ENCODE peak calls at places on chromosomes 5 and 9, in six cellular contexts. One of them, this sample, is unnamed.
A peak's percentile ranks its signal among the peaks of the same experiment; 100 is the strongest.

GRCh38 chr5:90558344-90559192 is at the start of gene ADGRV1:
- DNase-seq in GM12878: no peak
- DNase-seq in A549: peak; percentile 54
- DNase-seq in endothelial cell of umbilical vein: peak; percentile 12
- DNase-seq in HepG2: peak; percentile 9
- DNase-seq in K562: peak; percentile 75
- DNase-seq in this sample: no peak

GRCh38 chr9:131394464-131395026 is 659 bp downstream of the PRRC2B start:
- DNase-seq in GM12878: no peak
- DNase-seq in A549: no peak
- DNase-seq in endothelial cell of umbilical vein: peak; percentile 53
- DNase-seq in HepG2: no peak
- DNase-seq in K562: peak; percentile 85
- DNase-seq in this sample: peak; percentile 63

GRCh38 chr9:110835404-110835803 is 166.8 kb downstream of the MUSK start:
- DNase-seq in GM12878: no peak
- DNase-seq in A549: peak; percentile 62
- DNase-seq in endothelial cell of umbilical vein: no peak
- DNase-seq in HepG2: peak; percentile 3
- DNase-seq in K562: no peak
- DNase-seq in this sample: no peak

GRCh38 chr5:6995115-6995514 is 281.9 kb downstream of the TENT4A start:
- DNase-seq in GM12878: no peak
- DNase-seq in A549: no peak
- DNase-seq in endothelial cell of umbilical vein: no peak
- DNase-seq in HepG2: no peak
- DNase-seq in K562: no peak
- DNase-seq in this sample: no peak

GRCh38 chr5:1324719-1325190 is 20.1 kb downstream of the CLPTM1L start:
- DNase-seq in GM12878: no peak
- DNase-seq in A549: no peak
- DNase-seq in endothelial cell of umbilical vein: no peak
- DNase-seq in HepG2: no peak
- DNase-seq in K562: no peak
- DNase-seq in this sample: no peak

GRCh38 chr9:90974007-90974406 is 172.4 kb downstream of the SYK start:
- DNase-seq in GM12878: no peak
- DNase-seq in A549: no peak
- DNase-seq in endothelial cell of umbilical vein: no peak
- DNase-seq in HepG2: no peak
- DNase-seq in K562: no peak
- DNase-seq in this sample: no peak

GRCh38 chr9:70113403-70114022 is 69.9 kb downstream of the MAMDC2 start:
- DNase-seq in GM12878: no peak
- DNase-seq in A549: peak; percentile 64
- DNase-seq in endothelial cell of umbilical vein: peak; percentile 70
- DNase-seq in HepG2: peak; percentile 23
- DNase-seq in K562: peak; percentile 36
- DNase-seq in this sample: peak; percentile 37

GRCh38 chr5:32225445-32225844 is 51.3 kb upstream of the GOLPH3 start:
- DNase-seq in GM12878: no peak
- DNase-seq in A549: peak; percentile 53
- DNase-seq in endothelial cell of umbilical vein: no peak
- DNase-seq in HepG2: peak; percentile 38
- DNase-seq in K562: no peak
- DNase-seq in this sample: no peak

GRCh38 chr5:81525690-81526089 is 131.8 kb upstream of the ACOT12 start:
- DNase-seq in GM12878: no peak
- DNase-seq in A549: peak; percentile 6
- DNase-seq in endothelial cell of umbilical vein: no peak
- DNase-seq in HepG2: no peak
- DNase-seq in K562: no peak
- DNase-seq in this sample: peak; percentile 12

GRCh38 chr9:87112656-87113055 is 165.3 kb upstream of the GAS1 start:
- DNase-seq in GM12878: no peak
- DNase-seq in A549: no peak
- DNase-seq in endothelial cell of umbilical vein: no peak
- DNase-seq in HepG2: no peak
- DNase-seq in K562: no peak
- DNase-seq in this sample: no peak

GRCh38 chr5:122500245-122501086 is 188.4 kb downstream of the SNCAIP start:
- DNase-seq in GM12878: no peak
- DNase-seq in A549: peak; percentile 56
- DNase-seq in endothelial cell of umbilical vein: peak; percentile 49
- DNase-seq in HepG2: peak; percentile 26
- DNase-seq in K562: peak; percentile 25
- DNase-seq in this sample: peak; percentile 30

GRCh38 chr9:71783120-71783523 is 14.8 kb upstream of the CEMIP2 start:
- DNase-seq in GM12878: no peak
- DNase-seq in A549: peak; percentile 49
- DNase-seq in endothelial cell of umbilical vein: no peak
- DNase-seq in HepG2: peak; percentile 45
- DNase-seq in K562: no peak
- DNase-seq in this sample: no peak

GRCh38 chr9:79469164-79469563 is 102.6 kb upstream of the TLE4 start:
- DNase-seq in GM12878: no peak
- DNase-seq in A549: no peak
- DNase-seq in endothelial cell of umbilical vein: peak; percentile 3
- DNase-seq in HepG2: no peak
- DNase-seq in K562: no peak
- DNase-seq in this sample: no peak

GRCh38 chr5:157473383-157474370 is 13.7 kb downstream of the NIPAL4 start:
- DNase-seq in GM12878: no peak
- DNase-seq in A549: no peak
- DNase-seq in endothelial cell of umbilical vein: no peak
- DNase-seq in HepG2: no peak
- DNase-seq in K562: no peak
- DNase-seq in this sample: peak; percentile 31

GRCh38 chr9:38047301-38048251 is 21.5 kb downstream of the SHB start:
- DNase-seq in GM12878: no peak
- DNase-seq in A549: peak; percentile 94
- DNase-seq in endothelial cell of umbilical vein: peak; percentile 90
- DNase-seq in HepG2: peak; percentile 99
- DNase-seq in K562: peak; percentile 60
- DNase-seq in this sample: peak; percentile 23

GRCh38 chr5:6792376-6792775 is 79.1 kb downstream of the TENT4A start:
- DNase-seq in GM12878: no peak
- DNase-seq in A549: no peak
- DNase-seq in endothelial cell of umbilical vein: no peak
- DNase-seq in HepG2: no peak
- DNase-seq in K562: no peak
- DNase-seq in this sample: no peak

GRCh38 chr5:107251151-107251550 is 419.6 kb downstream of the EFNA5 start:
- DNase-seq in GM12878: no peak
- DNase-seq in A549: no peak
- DNase-seq in endothelial cell of umbilical vein: no peak
- DNase-seq in HepG2: no peak
- DNase-seq in K562: no peak
- DNase-seq in this sample: no peak

GRCh38 chr9:13570521-13570974 is 291.1 kb upstream of the MPDZ start:
- DNase-seq in GM12878: no peak
- DNase-seq in A549: no peak
- DNase-seq in endothelial cell of umbilical vein: peak; percentile 59
- DNase-seq in HepG2: no peak
- DNase-seq in K562: no peak
- DNase-seq in this sample: no peak

GRCh38 chr9:13568851-13569618 is 289.5 kb upstream of the MPDZ start:
- DNase-seq in GM12878: no peak
- DNase-seq in A549: no peak
- DNase-seq in endothelial cell of umbilical vein: peak; percentile 62
- DNase-seq in HepG2: no peak
- DNase-seq in K562: no peak
- DNase-seq in this sample: no peak

GRCh38 chr9:13569706-13570423 is 290.4 kb upstream of the MPDZ start:
- DNase-seq in GM12878: no peak
- DNase-seq in A549: no peak
- DNase-seq in endothelial cell of umbilical vein: peak; percentile 41
- DNase-seq in HepG2: no peak
- DNase-seq in K562: no peak
- DNase-seq in this sample: no peak

GRCh38 chr9:13567833-13568232 is 288.3 kb upstream of the MPDZ start:
- DNase-seq in GM12878: no peak
- DNase-seq in A549: no peak
- DNase-seq in endothelial cell of umbilical vein: peak; percentile 45
- DNase-seq in HepG2: no peak
- DNase-seq in K562: no peak
- DNase-seq in this sample: no peak

DNA sequence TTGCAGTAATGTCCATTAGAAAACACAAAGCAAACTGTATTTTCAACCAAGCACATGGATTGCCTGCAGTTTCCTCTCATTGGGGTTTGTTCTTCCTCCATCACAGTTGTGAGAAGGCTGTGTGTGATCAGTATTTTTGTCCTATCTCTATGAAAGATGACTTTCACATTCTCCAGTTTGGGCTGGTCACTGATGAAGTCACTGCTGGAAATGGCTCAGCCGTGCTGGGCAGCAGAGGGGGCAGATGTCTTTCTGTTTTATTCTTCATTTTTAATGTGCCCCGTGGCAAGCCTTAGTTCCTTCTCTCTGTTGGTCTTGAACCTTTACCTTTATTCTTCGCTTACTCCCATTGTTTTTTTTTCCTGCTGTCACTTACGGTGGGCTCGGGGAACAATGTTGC is 289.0 kb upstream of the MPDZ start:
- DNase-seq in GM12878: no peak
- DNase-seq in A549: no peak
- DNase-seq in endothelial cell of umbilical vein: peak; percentile 67
- DNase-seq in HepG2: no peak
- DNase-seq in K562: no peak
- DNase-seq in this sample: no peak
- TF ChIP-seq MYC in GM12878: no peak
- TF ChIP-seq MYC in A549: no peak
- TF ChIP-seq MYC in endothelial cell of umbilical vein: no peak
- TF ChIP-seq MYC in HepG2: no peak
- TF ChIP-seq MYC in K562: no peak
- TF ChIP-seq MYC in this sample: no peak

GRCh38 chr9:21841133-21841532 is 38.7 kb downstream of the MTAP start:
- DNase-seq in GM12878: no peak
- DNase-seq in A549: no peak
- DNase-seq in endothelial cell of umbilical vein: no peak
- DNase-seq in HepG2: no peak
- DNase-seq in K562: no peak
- DNase-seq in this sample: no peak
- H3K4me3 ChIP-seq in GM12878: no peak overlapping the region
- H3K4me3 ChIP-seq in A549: no peak overlapping the region
- H3K4me3 ChIP-seq in endothelial cell of umbilical vein: no peak overlapping the region
- H3K4me3 ChIP-seq in HepG2: no peak overlapping the region
- H3K4me3 ChIP-seq in K562: no peak overlapping the region
- H3K4me3 ChIP-seq in this sample: no peak overlapping the region

DNA sequence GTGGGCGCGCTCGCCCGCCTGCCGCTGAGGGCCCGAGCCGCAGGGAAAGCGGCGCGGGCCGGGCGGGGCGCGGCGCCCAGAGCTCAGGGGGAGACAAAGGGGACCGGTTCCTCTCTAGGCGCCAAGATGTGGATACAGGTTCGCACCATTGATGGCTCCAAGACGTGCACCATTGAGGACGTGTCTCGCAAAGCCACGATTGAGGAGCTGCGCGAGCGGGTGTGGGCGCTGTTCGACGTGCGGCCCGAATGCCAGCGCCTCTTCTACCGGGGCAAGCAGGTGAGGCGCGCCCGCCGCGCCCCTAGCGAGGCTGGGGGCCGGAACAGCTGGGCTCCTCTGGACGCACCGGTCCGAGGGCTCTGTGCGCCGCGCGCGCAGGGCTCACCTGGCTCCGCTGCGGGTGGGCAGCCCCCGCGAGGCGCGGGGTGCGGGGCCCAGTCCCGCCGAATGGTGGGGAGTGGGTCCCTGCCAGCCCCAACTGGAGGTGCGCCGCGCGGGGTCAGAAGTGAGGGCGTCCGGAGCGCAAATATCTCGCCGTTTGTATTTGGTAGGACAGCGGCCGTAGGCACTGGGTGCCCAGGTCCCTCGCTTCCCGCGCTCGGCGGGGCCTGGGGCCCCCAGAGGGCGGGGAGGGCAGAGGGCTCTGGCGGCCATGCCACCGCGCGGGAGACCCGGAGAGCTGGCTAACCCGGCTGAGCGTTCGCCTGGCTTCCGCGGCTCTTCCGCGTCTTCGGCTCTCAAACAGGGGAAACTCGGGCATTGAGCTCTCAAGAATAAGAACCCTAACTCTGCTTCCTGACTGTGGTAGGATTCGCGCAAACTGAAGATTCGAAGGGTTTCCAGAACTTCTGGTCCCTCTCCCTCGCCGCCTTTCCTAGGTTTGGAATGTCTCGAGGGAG is 615 bp downstream of the UHRF2 start:
- DNase-seq in GM12878: no peak
- DNase-seq in A549: peak; percentile 27
- DNase-seq in endothelial cell of umbilical vein: no peak
- DNase-seq in HepG2: no peak
- DNase-seq in K562: peak; percentile 22
- DNase-seq in this sample: peak; percentile 70
- TF ChIP-seq MAX in GM12878: no peak
- TF ChIP-seq MAX in A549: no peak
- TF ChIP-seq MAX in endothelial cell of umbilical vein: no peak
- TF ChIP-seq MAX in HepG2: no peak
- TF ChIP-seq MAX in K562: no peak
- TF ChIP-seq MAX in this sample: no peak

DNA sequence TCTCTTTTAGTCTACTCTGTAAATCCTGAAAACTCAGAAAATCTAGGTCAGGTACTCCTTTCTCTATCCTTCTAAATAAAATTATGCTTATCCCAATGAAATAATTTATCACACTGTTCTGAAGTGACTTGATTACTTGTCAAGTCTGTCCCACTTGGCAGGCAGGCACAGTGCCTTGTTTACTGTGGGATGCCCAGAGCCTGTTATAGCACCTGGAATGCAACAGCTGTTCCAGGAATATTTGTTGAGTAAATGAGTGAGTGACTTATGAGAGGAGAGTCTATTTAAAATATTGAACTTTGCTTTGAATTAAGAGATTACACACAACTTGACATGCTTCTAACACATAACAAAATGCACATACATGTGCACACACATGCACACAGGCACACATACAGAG is 130.0 kb downstream of the MPDZ start:
- DNase-seq in GM12878: no peak
- DNase-seq in A549: no peak
- DNase-seq in endothelial cell of umbilical vein: no peak
- DNase-seq in HepG2: no peak
- DNase-seq in K562: no peak
- DNase-seq in this sample: no peak
- TF ChIP-seq MYC in GM12878: no peak
- TF ChIP-seq MYC in A549: no peak
- TF ChIP-seq MYC in endothelial cell of umbilical vein: no peak
- TF ChIP-seq MYC in HepG2: no peak
- TF ChIP-seq MYC in K562: no peak
- TF ChIP-seq MYC in this sample: no peak